ENCODE peak calls at places on chromosomes 13 and 19, in five cellular contexts. E is H1, L is K562, N is HepG2, W is GM12878. C is an unnamed sample.

GRCh38 chr13:79402074-79402635 is 3.9 kb downstream of the RBM26 start:
- DNase-seq in W (no peak), E (no peak), N (no peak), L (peak; percentile 16), C (no peak)

GRCh38 chr13:63706751-63707150 is 2291.1 kb upstream of the PCDH20 start:
- DNase-seq in W (no peak), L (no peak), N (no peak), E (no peak), C (no peak)

GRCh38 chr13:111854403-111854802 is 212.5 kb upstream of the SOX1 start:
- DNase-seq in E (peak; percentile 39), N (no peak), L (no peak), W (no peak), C (no peak)

GRCh38 chr19:18696023-18696422 is 12.5 kb downstream of the CRTC1 start:
- DNase-seq in E (no peak), W (no peak), N (no peak), L (peak; percentile 52), C (no peak)

GRCh38 chr13:38255600-38255999 is 94.1 kb upstream of the UFM1 start:
- DNase-seq in L (no peak), N (no peak), W (no peak), E (no peak), C (no peak)

GRCh38 chr13:49977992-49978391 is 18.9 kb upstream of the TRIM13 start:
- DNase-seq in W (no peak), E (no peak), L (no peak), N (no peak), C (no peak)

GRCh38 chr13:114095486-114095885 is 36.9 kb downstream of the RASA3 start:
- DNase-seq in N (no peak), L (no peak), E (no peak), W (no peak), C (no peak)

GRCh38 chr19:9205506-9206113 is 13.8 kb downstream of the OR7D4 start:
- DNase-seq in E (peak; percentile 74), N (peak; percentile 33), L (peak; percentile 74), W (no peak), C (peak; percentile 1)

GRCh38 chr19:9958451-9958850 is 22.1 kb upstream of the OLFM2 start:
- DNase-seq in N (no peak), L (no peak), W (no peak), E (no peak), C (no peak)

GRCh38 chr19:56092685-56093631 is 28.1 kb downstream of the ZNF787 start:
- DNase-seq in L (no peak), E (no peak), W (no peak), N (no peak), C (no peak)

GRCh38 chr13:35478384-35479222 is 2.1 kb upstream of the MAB21L1 start:
- DNase-seq in W (no peak), L (no peak), N (no peak), E (peak; percentile 74), C (no peak)

GRCh38 chr13:37709318-37709717 is 110.8 kb upstream of the POSTN start:
- DNase-seq in L (no peak), N (no peak), E (no peak), W (no peak), C (no peak)

GRCh38 chr13:45490068-45490467 is 25.3 kb downstream of the COG3 start:
- DNase-seq in L (peak; percentile 18), N (peak; percentile 25), W (no peak), E (no peak), C (peak; percentile 9)

GRCh38 chr19:32345261-32346207 is at the start of gene ZNF507:
- DNase-seq in W (no peak), L (peak; percentile 89), E (peak; percentile 95), N (peak; percentile 59), C (peak; percentile 97)

GRCh38 chr19:36014029-36014924 is at the start of gene ALKBH6:
- DNase-seq in L (peak; percentile 100), N (peak; percentile 97), E (peak; percentile 97), W (peak; percentile 96), C (peak; percentile 100)

GRCh38 chr19:36010402-36010801 is 1.8 kb upstream of the SYNE4 start:
- DNase-seq in W (no peak), L (no peak), N (no peak), E (no peak), C (no peak)

GRCh38 chr19:36009220-36009619 is 607 bp upstream of the SYNE4 start:
- DNase-seq in W (no peak), E (peak; percentile 82), N (no peak), L (no peak), C (peak; percentile 84)

GRCh38 chr19:36009633-36010379 is 1.2 kb upstream of the SYNE4 start:
- DNase-seq in N (no peak), E (no peak), L (no peak), W (no peak), C (no peak)

GRCh38 chr19:36013280-36014028 is 559 bp downstream of the ALKBH6 start:
- DNase-seq in N (no peak), L (peak; percentile 58), E (no peak), W (no peak), C (no peak)
- TF ChIP-seq RAD21 in N (no peak), L (no peak), E (no peak), W (no peak), C (no peak)

GRCh38 chr19:39293394-39293793 is 2.8 kb upstream of the IFNL1 start:
- DNase-seq in L (no peak), W (no peak), E (no peak), N (no peak), C (no peak)
- TF ChIP-seq KDM1A in L (no peak), W (no peak), E (no peak), N (no peak), C (no peak)

GRCh38 chr19:1134431-1134830 is 30.6 kb downstream of the GPX4 start:
- DNase-seq in N (no peak), W (no peak), L (no peak), E (no peak), C (no peak)

GRCh38 chr19:1131718-1132552 is 28.1 kb downstream of the GPX4 start:
- DNase-seq in W (peak; percentile 21), L (peak; percentile 79), E (no peak), N (no peak), C (peak; percentile 64)

GRCh38 chr19:1132625-1133383 is 29.0 kb downstream of the GPX4 start:
- DNase-seq in W (no peak), N (no peak), L (no peak), E (no peak), C (no peak)

GRCh38 chr19:1135454-1135853 is 31.7 kb downstream of the GPX4 start:
- DNase-seq in W (no peak), L (no peak), N (no peak), E (no peak), C (no peak)

DNA sequence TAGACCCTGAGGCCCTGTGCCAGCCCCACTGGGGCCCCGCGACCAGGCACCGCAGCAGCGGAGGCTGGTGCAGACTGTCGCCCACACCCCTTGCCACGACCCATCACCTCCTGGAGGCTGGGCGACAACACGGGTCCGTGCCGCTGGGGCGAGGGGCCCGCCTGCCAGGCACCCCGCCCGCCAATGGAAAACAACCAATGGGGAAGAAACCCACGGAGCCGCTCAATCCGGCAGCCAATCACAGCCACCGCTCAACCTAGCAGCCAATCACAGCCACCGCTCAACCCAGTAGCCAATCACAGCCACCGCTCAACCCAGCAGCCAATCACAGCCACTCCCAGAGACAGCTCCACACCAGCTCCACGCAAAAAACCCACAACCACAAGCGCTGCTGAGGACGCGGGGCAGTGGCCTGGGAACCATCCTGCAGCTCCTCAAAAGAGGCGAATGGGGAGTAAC is 29.7 kb downstream of the GPX4 start:
- DNase-seq in N (no peak), W (peak; percentile 79), E (peak; percentile 80), L (peak; percentile 20), C (peak; percentile 41)
- H3K4me3 ChIP-seq in N (no peak overlapping the region), W (peak overlapping the region; percentile 91), E (no peak overlapping the region), L (no peak overlapping the region), C (no peak overlapping the region)

DNA sequence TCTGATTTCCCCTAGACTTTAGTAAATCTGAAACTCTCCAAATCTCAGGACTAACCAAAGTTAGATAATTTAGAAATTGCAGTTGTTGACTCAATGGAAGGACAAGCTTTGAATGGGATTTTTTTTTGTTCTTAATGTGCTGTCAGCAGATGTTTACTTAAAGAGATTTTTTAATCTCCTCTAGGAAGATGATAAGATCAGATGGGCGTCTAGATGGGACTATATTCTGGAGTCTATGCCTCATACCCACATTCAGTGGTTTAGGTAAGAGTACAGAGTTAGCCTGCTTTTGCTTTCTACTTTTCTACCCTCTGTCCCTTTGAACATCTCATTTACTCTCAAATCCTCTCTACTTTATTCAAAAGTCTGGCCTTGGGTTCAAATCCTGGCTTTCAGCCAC is 39.3 kb downstream of the TM9SF2 start:
- DNase-seq in W (no peak), N (no peak), E (no peak), L (no peak), C (no peak)
- TF ChIP-seq RAD21 in W (no peak), N (no peak), E (no peak), L (no peak), C (no peak)

DNA sequence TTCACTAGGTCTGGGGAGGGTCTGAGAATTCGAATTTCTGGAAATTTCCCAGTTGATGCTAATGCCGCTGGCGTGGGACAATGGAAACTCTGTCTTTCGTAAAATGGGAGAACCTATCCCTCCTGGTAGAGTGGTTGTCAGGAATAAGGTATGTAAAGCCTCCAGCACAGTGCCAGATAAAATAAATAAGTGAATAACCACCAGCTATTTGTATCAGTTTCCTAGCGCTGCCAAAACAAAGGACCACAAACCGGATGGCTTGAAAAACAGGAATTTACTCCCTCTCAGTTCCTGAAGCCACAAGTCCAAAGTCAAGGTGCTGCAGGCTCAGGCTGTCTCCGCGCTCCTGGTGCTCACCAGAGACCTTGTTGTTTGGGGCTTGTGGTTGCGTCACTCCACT is 428.6 kb downstream of the IRS2 start:
- DNase-seq in W (no peak), E (no peak), L (no peak), N (no peak), C (no peak)
- TF ChIP-seq KDM1A in W (no peak), E (no peak), L (no peak), N (no peak), C (no peak)

GRCh38 chr13:30115257-30115600 is 192.1 kb downstream of the KATNAL1 start:
- DNase-seq in N (no peak), W (no peak), E (no peak), L (no peak), C (no peak)
- H3K4me3 ChIP-seq in N (peak overlapping the region; percentile 69), W (peak overlapping the region; percentile 63), E (peak overlapping the region; percentile 51), L (peak overlapping the region; percentile 51), C (no peak overlapping the region)

GRCh38 chr13:66967825-66968597 is 262.1 kb downstream of the PCDH9 start:
- DNase-seq in W (no peak), L (no peak), E (no peak), N (no peak), C (no peak)
- TF ChIP-seq RAD21 in W (no peak), L (no peak), E (no peak), N (no peak), C (no peak)

C was measured in A549.